ENCODE peak calls at places on chromosomes 4 and X, in ten cellular contexts. Q is uterus, F is PC-3, T is colonic mucosa, Z is heart right ventricle, B is brain microvascular endothelial cell, V is fibroblast of lung, R is pancreas, E is GM23338, S is Karpas-422. D is an unnamed sample. For H3K27me3, the result is how much of the 10 kb centered on the place peaks cover.

GRCh38 chr4:166169111-166169510 is 296.1 kb downstream of the TLL1 start:
- DNase-seq in Q (no peak), F (peak), T (no peak), Z (no peak), B (peak), V (no peak), R (no peak), E (peak), S (peak), D (no peak)

GRCh38 chrX:115311666-115312065 is 22.2 kb downstream of the LUZP4 start:
- DNase-seq in Q (no peak), F (no peak), T (no peak), Z (peak), B (no peak), V (no peak), R (peak), E (peak), S (no peak), D (no peak)

GRCh38 chr4:5979981-5980380 is 38.2 kb downstream of the C4orf50 start:
- DNase-seq in Q (peak), F (peak), T (no peak), Z (no peak), B (no peak), V (no peak), R (no peak), E (peak), S (peak), D (no peak)

GRCh38 chrX:45668686-45669443 is 468.2 kb upstream of the DIPK2B start:
- DNase-seq in Q (no peak), F (peak), T (no peak), Z (no peak), B (peak), V (peak), R (no peak), E (no peak), S (no peak), D (no peak)

GRCh38 chr4:118765399-118765798 is 70.5 kb downstream of the SEC24D start:
- DNase-seq in Q (no peak), F (peak), T (no peak), Z (peak), B (peak), V (peak), R (no peak), E (no peak), S (no peak), D (peak)

GRCh38 chr4:43837171-43837570 is 611.4 kb downstream of the KCTD8 start:
- DNase-seq in Q (no peak), F (peak), T (no peak), Z (no peak), B (no peak), V (no peak), R (no peak), E (no peak), S (no peak), D (no peak)

GRCh38 chr4:21801661-21802355 is 146.8 kb downstream of the KCNIP4 start:
- DNase-seq in Q (no peak), F (peak), T (no peak), Z (no peak), B (no peak), V (no peak), R (no peak), E (no peak), S (no peak), D (no peak)

GRCh38 chr4:78483811-78484210 is 67.8 kb upstream of the ANXA3 start:
- DNase-seq in Q (no peak), F (no peak), T (no peak), Z (no peak), B (no peak), V (no peak), R (no peak), E (no peak), S (no peak), D (no peak)

GRCh38 chr4:107564326-107564725 is 155.7 kb downstream of the PAPSS1 start:
- DNase-seq in Q (no peak), F (no peak), T (no peak), Z (no peak), B (peak), V (peak), R (no peak), E (no peak), S (no peak), D (no peak)

GRCh38 chr4:73021634-73022033 is 47.9 kb downstream of the COX18 start:
- DNase-seq in Q (no peak), F (peak), T (no peak), Z (no peak), B (peak), V (peak), R (no peak), E (peak), S (peak), D (no peak)

GRCh38 chr4:168318266-168318895 is at the start of gene DDX60:
- DNase-seq in Q (peak), F (peak), T (peak), Z (peak), B (peak), V (peak), R (peak), E (peak), S (peak), D (peak)

GRCh38 chrX:134472041-134472440 is 12.1 kb downstream of the HPRT1 start:
- DNase-seq in Q (no peak), F (no peak), T (no peak), Z (no peak), B (no peak), V (no peak), R (no peak), E (no peak), S (no peak), D (no peak)
- H3K27me3 ChIP-seq in Q (under half), F (under half), T (under half), Z (under half), B (under half), V (under half), R (under half), E (under half), S (under half), D (under half)

DNA sequence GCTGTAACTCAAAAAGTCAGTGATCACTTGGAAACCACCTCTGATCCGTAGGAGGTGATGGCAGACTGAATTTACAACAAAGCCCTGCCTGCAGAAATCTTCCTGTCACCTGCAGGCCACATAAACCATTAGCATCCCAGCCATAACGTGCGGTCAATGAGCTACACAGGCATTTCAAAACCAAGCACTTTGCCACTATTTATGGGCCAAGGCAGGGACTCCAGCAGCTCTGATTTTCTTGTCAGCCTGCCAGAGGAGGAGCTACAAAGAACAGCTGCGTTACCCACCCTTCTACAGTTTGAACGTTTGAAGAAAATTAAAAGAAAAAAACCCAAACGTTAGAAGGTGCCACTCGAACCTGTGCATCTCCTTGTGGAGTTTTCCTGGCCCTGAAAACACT is 228.2 kb upstream of the PPARGC1A start:
- DNase-seq in Q (no peak), F (no peak), T (no peak), Z (no peak), B (no peak), V (peak), R (no peak), E (no peak), S (no peak), D (no peak)
- H3K27me3 ChIP-seq in Q (under half), F (under half), T (under half), Z (under half), B (under half), V (under half), R (under half), E (under half), S (under half), D (under half)

GRCh38 chrX:117147249-117147648 is 684.5 kb upstream of the CT83 start:
- DNase-seq in Q (no peak), F (no peak), T (no peak), Z (no peak), B (no peak), V (no peak), R (no peak), E (no peak), S (no peak), D (no peak)
- H3K27me3 ChIP-seq in Q (under half), F (under half), T (under half), Z (under half), B (under half), V (under half), R (under half), E (under half), S (under half), D (under half)

DNA sequence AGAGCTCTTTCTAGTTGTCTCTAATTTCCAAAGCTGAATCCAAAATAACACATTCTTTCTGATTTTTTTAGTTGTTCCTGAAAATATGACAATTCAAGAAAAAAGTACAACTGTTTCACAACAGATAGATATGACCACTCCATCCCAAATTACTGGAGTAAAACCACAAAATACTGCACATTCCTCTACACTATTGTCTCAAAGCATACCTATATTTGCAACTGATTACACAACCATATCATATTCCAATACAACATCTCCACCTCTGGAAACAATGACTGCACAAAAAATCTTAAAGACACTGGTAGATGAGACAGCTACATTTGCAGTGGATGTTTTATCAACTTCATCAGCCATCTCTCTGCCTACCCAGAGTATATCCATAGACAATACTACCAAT is 43.6 kb downstream of the ADGRG4 start:
- DNase-seq in Q (no peak), F (peak), T (no peak), Z (no peak), B (no peak), V (no peak), R (no peak), E (no peak), S (no peak), D (no peak)
- H3K27me3 ChIP-seq in Q (under half), F (under half), T (under half), Z (under half), B (under half), V (under half), R (under half), E (under half), S (under half), D (under half)

GRCh38 chr4:1170156-1170804 is 2.1 kb downstream of the SPON2 start:
- DNase-seq in Q (no peak), F (no peak), T (no peak), Z (no peak), B (no peak), V (no peak), R (peak), E (no peak), S (no peak), D (no peak)

GRCh38 chr4:1172228-1172851 is at the start of gene SPON2:
- DNase-seq in Q (peak), F (no peak), T (no peak), Z (no peak), B (no peak), V (peak), R (peak), E (peak), S (no peak), D (no peak)

GRCh38 chr4:1172971-1173757 is 781 bp upstream of the SPON2 start:
- DNase-seq in Q (peak), F (no peak), T (peak), Z (no peak), B (no peak), V (peak), R (peak), E (peak), S (no peak), D (peak)

GRCh38 chr4:1170805-1171305 is 1.5 kb downstream of the SPON2 start:
- DNase-seq in Q (no peak), F (no peak), T (no peak), Z (no peak), B (no peak), V (no peak), R (peak), E (no peak), S (no peak), D (no peak)

GRCh38 chr4:1171306-1172227 is 816 bp downstream of the SPON2 start:
- DNase-seq in Q (no peak), F (no peak), T (peak), Z (no peak), B (no peak), V (no peak), R (peak), E (peak), S (no peak), D (no peak)
- H3K27me3 ChIP-seq in Q (under half), F (under half), T (under half), Z (under half), B (under half), V (under half), R (under half), E (half or more), S (under half), D (under half)

DNA sequence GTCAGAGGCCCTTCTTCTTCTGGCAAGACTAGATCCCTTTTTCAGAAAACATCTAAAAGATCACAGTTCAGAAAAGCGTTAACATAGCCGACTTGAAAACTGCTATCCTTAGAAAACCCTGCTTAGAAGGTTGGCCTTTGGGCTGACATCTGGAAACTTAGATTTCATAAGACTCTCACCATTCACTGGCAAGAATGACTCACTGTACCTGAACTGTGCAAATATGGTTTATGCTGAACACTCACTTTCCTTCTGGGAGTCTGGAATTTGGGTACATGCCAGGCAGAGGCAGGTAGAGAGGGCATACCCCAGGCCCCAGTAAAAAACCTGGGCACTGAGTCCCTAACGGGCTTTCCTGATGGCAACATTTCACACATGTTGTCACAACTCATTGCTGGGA is 88.8 kb upstream of the GPC3 start:
- DNase-seq in Q (no peak), F (peak), T (no peak), Z (no peak), B (no peak), V (no peak), R (no peak), E (no peak), S (no peak), D (no peak)
- H3K27me3 ChIP-seq in Q (under half), F (under half), T (under half), Z (under half), B (under half), V (under half), R (under half), E (under half), S (under half), D (under half)

D was measured in tibial nerve.